ENCODE peak calls at places on chromosomes 5 and 9, in ten cellular contexts. F is tibial nerve; O is pancreas; S is lower lobe of right lung; J is ovary; M is spleen; N is astrocyte; I is adrenal gland; L is body of pancreas; Y is CD4-positive, alpha-beta T cell. T is an unnamed sample.

GRCh38 chr5:59116231-59116900 is 533.5 kb downstream of the RAB3C start:
- DNase-seq in M (no peak), L (no peak), I (no peak), N (no peak), S (no peak), Y (no peak), O (no peak), J (no peak), F (no peak), T (no peak)

GRCh38 chr9:36728651-36729520 is 156.2 kb downstream of the MELK start:
- DNase-seq in S (peak; percentile 69), N (peak; percentile 32), I (peak; percentile 71), F (peak; percentile 32), M (peak; percentile 87), L (peak; percentile 32), Y (peak; percentile 46), J (peak; percentile 65), O (no peak), T (no peak)

GRCh38 chr5:8844847-8845246 is 701.0 kb downstream of the SEMA5A start:
- DNase-seq in S (no peak), I (no peak), L (no peak), N (no peak), M (no peak), J (no peak), O (no peak), F (no peak), Y (no peak), T (no peak)

GRCh38 chr5:125584119-125584518 is 837.7 kb upstream of the ZNF608 start:
- DNase-seq in N (peak; percentile 68), J (no peak), S (no peak), M (no peak), Y (no peak), O (no peak), I (no peak), L (no peak), F (peak; percentile 12), T (no peak)

GRCh38 chr9:116550728-116551436 is 136.2 kb upstream of the TRIM32 start:
- DNase-seq in L (no peak), M (no peak), N (peak; percentile 55), O (no peak), S (no peak), I (peak; percentile 36), J (no peak), Y (no peak), F (no peak), T (no peak)

GRCh38 chr5:68817696-68818695 is 275.8 kb upstream of the SLC30A5 start:
- DNase-seq in L (no peak), O (no peak), S (no peak), J (no peak), Y (no peak), M (no peak), F (no peak), N (no peak), I (no peak), T (no peak)

GRCh38 chr5:51816427-51816826 is 433.2 kb downstream of the ISL1 start:
- DNase-seq in M (no peak), Y (no peak), S (no peak), L (no peak), I (no peak), F (no peak), N (no peak), O (no peak), J (no peak), T (no peak)

GRCh38 chr5:98769256-98770157 is 4.0 kb upstream of the RGMB start:
- DNase-seq in M (peak; percentile 83), N (peak; percentile 67), I (peak; percentile 37), J (peak; percentile 50), S (peak; percentile 55), L (peak; percentile 49), Y (peak; percentile 23), F (peak; percentile 27), O (peak; percentile 68), T (no peak)

GRCh38 chr5:140977003-140977402 is 10.7 kb downstream of the PCDHAC2 start:
- DNase-seq in O (no peak), S (no peak), Y (no peak), J (no peak), F (peak; percentile 33), I (no peak), L (peak; percentile 4), N (no peak), M (no peak), T (no peak)

GRCh38 chr9:29044959-29045358 is 1471.7 kb upstream of the C9orf72 start:
- DNase-seq in O (no peak), N (peak; percentile 12), L (no peak), S (no peak), J (no peak), I (no peak), F (no peak), M (no peak), Y (no peak), T (no peak)

GRCh38 chr5:169702726-169703481 is 65.8 kb downstream of the DOCK2 start:
- DNase-seq in O (no peak), Y (no peak), I (no peak), M (no peak), J (no peak), N (no peak), F (no peak), L (no peak), S (no peak), T (no peak)

GRCh38 chr9:69104830-69105527 is 69.1 kb upstream of the TJP2 start:
- DNase-seq in O (peak; percentile 82), S (peak; percentile 83), L (peak; percentile 93), I (no peak), M (no peak), Y (no peak), N (no peak), F (no peak), J (no peak), T (no peak)

GRCh38 chr9:18905033-18905882 is 127.8 kb downstream of the SAXO1 start:
- DNase-seq in M (no peak), F (no peak), N (peak; percentile 71), S (no peak), Y (no peak), O (no peak), I (no peak), J (no peak), L (no peak), T (no peak)

GRCh38 chr5:123091258-123091987 is 2.4 kb downstream of the PRDM6 start:
- DNase-seq in L (no peak), N (no peak), F (no peak), J (no peak), S (no peak), O (no peak), Y (no peak), M (no peak), I (no peak), T (no peak)

GRCh38 chr5:148913985-148914421 is 87.6 kb downstream of the ADRB2 start:
- DNase-seq in J (no peak), Y (no peak), M (no peak), L (peak; percentile 14), N (peak; percentile 99), S (no peak), I (no peak), F (no peak), O (no peak), T (no peak)

GRCh38 chr9:6829027-6829426 is 71.3 kb downstream of the KDM4C start:
- DNase-seq in O (no peak), F (no peak), S (no peak), M (no peak), Y (no peak), N (no peak), J (no peak), L (no peak), I (no peak), T (no peak)

GRCh38 chr5:159807586-159807985 is 108.7 kb upstream of the ADRA1B start:
- DNase-seq in I (no peak), Y (no peak), N (no peak), S (no peak), J (no peak), L (no peak), M (no peak), F (no peak), O (no peak), T (no peak)

GRCh38 chr5:167802755-167803431 is 488.6 kb upstream of the WWC1 start:
- DNase-seq in O (no peak), F (no peak), Y (no peak), N (peak; percentile 52), L (no peak), I (no peak), M (no peak), S (no peak), J (no peak), T (no peak)

DNA sequence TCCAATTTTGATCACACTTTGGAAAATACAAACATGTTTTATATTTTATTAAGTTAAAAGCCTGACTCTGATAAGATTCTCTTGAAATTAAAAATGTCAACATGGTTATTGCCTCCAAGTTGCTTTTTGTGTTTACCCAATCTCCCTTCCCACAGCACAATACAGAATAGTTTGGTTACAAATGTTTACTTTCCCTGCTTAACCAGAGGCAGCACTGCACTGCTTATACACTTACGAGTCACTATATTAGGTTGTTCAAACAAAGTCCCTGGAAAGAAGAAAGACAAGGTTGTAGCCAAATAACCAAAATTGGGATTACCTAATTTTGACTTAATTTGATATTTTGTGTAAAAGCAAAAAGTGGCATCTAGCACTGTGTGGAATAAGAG is 25.9 kb downstream of the SRFBP1 start:
- DNase-seq in F (no peak), I (no peak), N (no peak), J (no peak), O (no peak), M (no peak), S (no peak), L (no peak), Y (no peak), T (no peak)
- TF ChIP-seq CTCF in F (no peak), I (no peak), N (no peak), J (no peak), O (no peak), M (no peak), S (no peak), L (no peak), Y (no peak), T (no peak)

DNA sequence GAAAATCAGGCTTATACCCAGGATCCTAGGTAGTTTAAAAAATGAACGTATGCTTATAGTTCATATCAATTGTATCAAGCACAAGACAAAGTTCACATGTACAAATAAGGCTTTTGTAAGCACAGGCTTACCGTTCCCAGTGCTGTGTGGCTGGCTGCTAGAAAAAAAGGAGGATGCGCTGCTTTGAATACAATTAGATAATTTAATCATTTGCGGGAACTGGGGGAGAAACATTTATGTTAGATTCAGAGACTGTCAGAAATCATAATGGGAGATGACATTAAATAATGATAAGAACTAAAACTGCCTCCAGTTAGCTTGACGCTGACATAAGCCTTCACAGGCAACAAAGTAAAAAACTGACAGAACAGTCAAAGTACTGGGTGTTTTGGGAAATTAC is 93.2 kb downstream of the FNBP1 start:
- DNase-seq in N (no peak), I (no peak), Y (no peak), M (no peak), L (no peak), S (no peak), O (no peak), F (no peak), J (no peak), T (no peak)
- H3K27ac ChIP-seq in N (no peak overlapping the region), I (no peak overlapping the region), Y (no peak overlapping the region), M (peak overlapping the region; percentile 5), L (no peak overlapping the region), S (no peak overlapping the region), O (no peak overlapping the region), F (no peak overlapping the region), J (no peak overlapping the region), T (no peak overlapping the region)

GRCh38 chr5:178114325-178115135 is 1.2 kb downstream of the N4BP3 start:
- DNase-seq in F (no peak), L (peak; percentile 25), I (no peak), Y (peak; percentile 28), N (no peak), S (no peak), M (peak; percentile 88), O (no peak), J (no peak), T (no peak)
- H3K27me3 ChIP-seq in F (no peaks in the 10 kb centered on the region), L (peaks cover 8% of the 10 kb centered on the region), I (peaks cover 16% of the 10 kb centered on the region), Y (peaks cover 7% of the 10 kb centered on the region), N (peaks cover 36% of the 10 kb centered on the region), S (peaks cover 32% of the 10 kb centered on the region), M (peaks cover 58% of the 10 kb centered on the region), O (no peaks in the 10 kb centered on the region), J (no peaks in the 10 kb centered on the region), T (peaks cover 3% of the 10 kb centered on the region)

GRCh38 chr5:157582731-157583580 is 7.4 kb upstream of the ADAM19 start:
- DNase-seq in S (no peak), N (no peak), O (no peak), I (no peak), J (no peak), L (no peak), F (no peak), Y (no peak), M (no peak), T (no peak)
- TF ChIP-seq CTCF in S (no peak), N (no peak), O (no peak), I (no peak), J (no peak), L (no peak), F (no peak), Y (no peak), M (no peak), T (no peak)